ENCODE peak calls at places on chromosomes 11 and 22, in six cellular contexts. G, K, B, X, D and J are unnamed samples.

GRCh38 chr11:95778699-95779098 is 10.9 kb downstream of the FAM76B start:
- DNase-seq in G (no peak), K (no peak), X (no peak), D (no peak), B (no peak), J (no peak)

GRCh38 chr11:35223429-35223828 is 84.5 kb downstream of the CD44 start:
- DNase-seq in K (no peak), B (no peak), D (no peak), X (peak), G (peak), J (no peak)

GRCh38 chr11:94826415-94826814 is 58.3 kb downstream of the AMOTL1 start:
- DNase-seq in D (peak), X (no peak), B (no peak), G (no peak), K (no peak), J (no peak)

GRCh38 chr11:119193626-119194025 is 8.4 kb downstream of the NHERF4 start:
- DNase-seq in B (no peak), K (no peak), X (no peak), G (no peak), D (no peak), J (peak)

GRCh38 chr11:102560555-102561011 is 30.0 kb upstream of the MMP7 start:
- DNase-seq in D (no peak), K (no peak), X (no peak), B (peak), G (peak), J (no peak)

GRCh38 chr11:89067264-89067663 is 1.5 kb upstream of the GRM5 start:
- DNase-seq in K (no peak), D (no peak), X (no peak), B (no peak), G (no peak), J (no peak)

GRCh38 chr11:31160504-31161422 is 208.8 kb downstream of the DCDC1 start:
- DNase-seq in D (no peak), X (no peak), K (no peak), B (peak), G (no peak), J (peak)

GRCh38 chr11:72787262-72788104 is 6.4 kb downstream of the STARD10 start:
- DNase-seq in X (peak), D (peak), B (peak), K (no peak), G (no peak), J (peak)

GRCh38 chr11:68138256-68138655 is 17.1 kb upstream of the CHKA start:
- DNase-seq in X (no peak), D (no peak), K (no peak), G (no peak), B (no peak), J (no peak)

GRCh38 chr22:44399906-44400762 is 87.4 kb upstream of the SHISAL1 start:
- DNase-seq in D (peak), G (peak), X (no peak), K (no peak), B (no peak), J (no peak)

GRCh38 chr11:36688892-36689291 is 90.9 kb upstream of the RAG2 start:
- DNase-seq in B (no peak), G (no peak), K (no peak), X (no peak), D (no peak), J (no peak)

GRCh38 chr11:116797816-116798215 is 6.1 kb upstream of the APOA5 start:
- DNase-seq in G (no peak), X (no peak), B (no peak), D (no peak), K (no peak), J (no peak)

GRCh38 chr11:63490551-63491239 is at the start of gene PLAAT5:
- DNase-seq in B (peak), G (peak), K (peak), D (peak), X (peak), J (peak)

GRCh38 chr11:117585631-117586030 is 211.4 kb downstream of the DSCAML1 start:
- DNase-seq in K (no peak), B (no peak), G (no peak), D (no peak), X (no peak), J (no peak)

GRCh38 chr11:103257360-103257759 is 148.1 kb downstream of the DYNC2H1 start:
- DNase-seq in B (no peak), G (no peak), K (no peak), D (no peak), X (peak), J (peak)

GRCh38 chr11:115535781-115536180 is 31.6 kb upstream of the CADM1 start:
- DNase-seq in B (no peak), D (no peak), X (no peak), K (no peak), G (no peak), J (no peak)

GRCh38 chr22:37267128-37267587 is 15.2 kb upstream of the CYTH4 start:
- DNase-seq in B (peak), X (peak), K (peak), D (peak), G (no peak), J (peak)

GRCh38 chr22:49968831-49969661 is 8.5 kb downstream of the PIM3 start:
- DNase-seq in D (peak), B (no peak), G (peak), K (no peak), X (no peak), J (peak)

GRCh38 chr11:6667733-6668374 is 12.2 kb upstream of the DCHS1 start:
- DNase-seq in K (peak), D (no peak), G (no peak), B (peak), X (peak), J (no peak)

GRCh38 chr11:76233936-76234703 is 27.8 kb upstream of the WNT11 start:
- DNase-seq in D (peak), G (peak), X (no peak), K (no peak), B (peak), J (peak)

GRCh38 chr11:118662401-118663271 is 16.8 kb downstream of the TREH start:
- DNase-seq in X (peak), B (no peak), D (peak), K (no peak), G (no peak), J (peak)

GRCh38 chr22:39574779-39575551 is 4.4 kb downstream of the CACNA1I start:
- DNase-seq in K (no peak), G (no peak), X (no peak), B (no peak), D (no peak), J (peak)

GRCh38 chr11:96969251-96969650 is 579.4 kb downstream of the JRKL start:
- DNase-seq in D (no peak), X (no peak), G (no peak), K (no peak), B (no peak), J (no peak)

GRCh38 chr11:3221408-3222002 is 2.9 kb upstream of the MRGPRG start:
- DNase-seq in G (no peak), K (no peak), D (peak), B (no peak), X (no peak), J (peak)

GRCh38 chr11:30186748-30187147 is 44.1 kb upstream of the FSHB start:
- DNase-seq in D (no peak), B (no peak), X (no peak), G (no peak), K (no peak), J (no peak)

GRCh38 chr22:36824655-36825054 is 7.8 kb upstream of the PVALB start:
- DNase-seq in D (no peak), G (no peak), X (no peak), B (no peak), K (no peak), J (no peak)

GRCh38 chr11:45457649-45458048 is 171.5 kb upstream of the SYT13 start:
- DNase-seq in D (no peak), K (no peak), G (no peak), B (no peak), X (no peak), J (no peak)

GRCh38 chr11:16809901-16810668 is 71.6 kb downstream of the C11orf58 start:
- DNase-seq in K (no peak), B (no peak), X (no peak), G (no peak), D (no peak), J (no peak)

GRCh38 chr11:114163231-114163631 is 103.7 kb downstream of the ZBTB16 start:
- DNase-seq in D (no peak), K (no peak), X (no peak), G (peak), B (no peak), J (no peak)

GRCh38 chr11:133399294-133399693 is 133.0 kb downstream of the OPCML start:
- DNase-seq in D (no peak), K (no peak), B (no peak), G (no peak), X (no peak), J (no peak)